ENCODE peak calls at places on chromosome 13, in nine cellular contexts. I is activated T-cell treated with anti-CD3 and anti-CD28 coated beads for 1 hour; D is C1 segment of cervical spinal cord; H is mucosa of gallbladder; N is T-helper 9 cell; E is activated T-helper 1 cell treated with Interleukin-2 at 50 U/mL for 16 hours; Z is Kasumi-1; R is stimulated activated CD4-positive, alpha-beta T cell treated with anti-CD3 and anti-CD28 coated beads, Interleukin-2, amount 100 ng/mL, for 24 hours; S is NCI-H774. A is an unnamed sample.

GRCh38 chr13:101739382-101740178 is 287.1 kb downstream of the ITGBL1 start:
- DNase-seq in E (no peak), I (no peak), D (no peak), H (peak), Z (no peak), R (no peak), S (no peak), N (no peak), A (no peak)

GRCh38 chr13:37361608-37362007 is 237.0 kb downstream of the POSTN start:
- DNase-seq in Z (no peak), R (no peak), I (no peak), E (no peak), H (no peak), S (no peak), N (no peak), D (no peak), A (no peak)

GRCh38 chr13:76690611-76691010 is 195.6 kb downstream of the KCTD12 start:
- DNase-seq in N (no peak), S (no peak), I (no peak), Z (no peak), E (no peak), H (no peak), R (no peak), D (no peak), A (no peak)

GRCh38 chr13:35343417-35343816 is 133.1 kb downstream of the MAB21L1 start:
- DNase-seq in S (no peak), N (no peak), Z (no peak), I (no peak), R (no peak), H (no peak), E (no peak), D (no peak), A (no peak)

GRCh38 chr13:21637296-21637695 is 33.3 kb upstream of the MICU2 start:
- DNase-seq in H (peak), N (peak), I (no peak), S (peak), E (peak), Z (peak), R (peak), D (no peak), A (peak)

GRCh38 chr13:79306650-79307049 is 99.4 kb downstream of the RBM26 start:
- DNase-seq in D (no peak), N (no peak), R (no peak), Z (no peak), E (no peak), I (no peak), S (no peak), H (no peak), A (no peak)

GRCh38 chr13:77599351-77599750 is 63.8 kb downstream of the SCEL start:
- DNase-seq in S (no peak), D (no peak), I (no peak), H (no peak), N (no peak), E (no peak), R (no peak), Z (no peak), A (no peak)

GRCh38 chr13:49760555-49760954 is 31.9 kb downstream of the KPNA3 start:
- DNase-seq in D (no peak), Z (no peak), H (no peak), E (no peak), I (no peak), S (no peak), N (no peak), R (no peak), A (peak)

GRCh38 chr13:72295173-72295572 is 428.2 kb upstream of the DACH1 start:
- DNase-seq in D (no peak), S (no peak), E (no peak), N (no peak), H (no peak), Z (no peak), I (no peak), R (no peak), A (no peak)